ENCODE peak calls at places on chromosomes 11 and 22, in six cellular contexts. F is ascending aorta, T is fibroblast of lung, O is A549, G is astrocyte of the spinal cord, L is stomach. Y is an unnamed sample.

GRCh38 chr11:6926208-6927029 is at the start of gene ZNF215:
- DNase-seq in F (peak), T (peak), O (peak), G (peak), L (peak), Y (peak)

GRCh38 chr11:68503281-68503687 is 42.7 kb downstream of the PPP6R3 start:
- DNase-seq in F (no peak), T (peak), O (peak), G (peak), L (no peak), Y (no peak)

GRCh38 chr11:77065878-77066228 is 918 bp upstream of the CAPN5 start:
- DNase-seq in F (no peak), T (peak), O (no peak), G (peak), L (no peak), Y (peak)

GRCh38 chr11:118533769-118534729 is 3.1 kb downstream of the TMEM25 start:
- DNase-seq in F (no peak), T (no peak), O (no peak), G (no peak), L (no peak), Y (peak)

GRCh38 chr11:77127969-77128691 is at the start of gene MYO7A:
- DNase-seq in F (no peak), T (peak), O (no peak), G (no peak), L (peak), Y (peak)

GRCh38 chr11:68354181-68354872 is 41.9 kb downstream of the LRP5 start:
- DNase-seq in F (peak), T (peak), O (peak), G (peak), L (peak), Y (peak)

GRCh38 chr22:22397292-22397870 is 111.2 kb downstream of the ZNF280B start:
- DNase-seq in F (no peak), T (no peak), O (peak), G (peak), L (no peak), Y (peak)

GRCh38 chr11:77175869-77176539 is 48.0 kb downstream of the MYO7A start:
- DNase-seq in F (peak), T (no peak), O (no peak), G (no peak), L (no peak), Y (peak)

GRCh38 chr11:68375337-68375736 is 62.9 kb downstream of the LRP5 start:
- DNase-seq in F (no peak), T (no peak), O (no peak), G (no peak), L (no peak), Y (no peak)

GRCh38 chr22:17578129-17578754 is 14.9 kb downstream of the SLC25A18 start:
- DNase-seq in F (no peak), T (peak), O (no peak), G (peak), L (peak), Y (peak)

GRCh38 chr11:28699701-28700100 is 591.5 kb downstream of the METTL15 start:
- DNase-seq in F (no peak), T (no peak), O (no peak), G (no peak), L (no peak), Y (no peak)

GRCh38 chr11:60710482-60710881 is 11.1 kb downstream of the MS4A8 start:
- DNase-seq in F (no peak), T (no peak), O (peak), G (no peak), L (no peak), Y (no peak)

GRCh38 chr22:48440673-48441552 is 1386.8 kb downstream of the BRD1 start:
- DNase-seq in F (no peak), T (no peak), O (no peak), G (no peak), L (no peak), Y (no peak)

GRCh38 chr11:73012121-73012863 is 129.8 kb downstream of the FCHSD2 start:
- DNase-seq in F (no peak), T (peak), O (no peak), G (peak), L (no peak), Y (no peak)

GRCh38 chr11:84673753-84674152 is 953.4 kb downstream of the DLG2 start:
- DNase-seq in F (no peak), T (no peak), O (no peak), G (peak), L (no peak), Y (no peak)

GRCh38 chr11:111785886-111786412 is 19.8 kb upstream of the PPP2R1B start:
- DNase-seq in F (no peak), T (no peak), O (no peak), G (no peak), L (no peak), Y (no peak)

GRCh38 chr11:81987829-81988472 is 745.7 kb downstream of the FAM181B start:
- DNase-seq in F (no peak), T (peak), O (no peak), G (peak), L (no peak), Y (peak)

GRCh38 chr22:47102648-47103047 is 340.2 kb downstream of the TBC1D22A start:
- DNase-seq in F (no peak), T (no peak), O (peak), G (no peak), L (no peak), Y (no peak)

GRCh38 chr11:22539851-22540376 is 85.7 kb downstream of the FANCF start:
- DNase-seq in F (no peak), T (peak), O (no peak), G (peak), L (no peak), Y (no peak)
- TF ChIP-seq CTCF in F (no peak), T (peak), O (peak), G (peak), L (no peak), Y (no peak)

GRCh38 chr22:43848366-43849171 is 13.7 kb downstream of the SULT4A1 start:
- DNase-seq in F (peak), T (peak), O (peak), G (peak), L (no peak), Y (peak)
- TF ChIP-seq CTCF in F (no peak), T (peak), O (peak), G (peak), L (no peak), Y (peak)

GRCh38 chr22:30445438-30445936 is 19.9 kb downstream of the MTFP1 start:
- DNase-seq in F (no peak), T (peak), O (no peak), G (no peak), L (no peak), Y (no peak)
- TF ChIP-seq CTCF in F (no peak), T (no peak), O (no peak), G (no peak), L (no peak), Y (no peak)

DNA sequence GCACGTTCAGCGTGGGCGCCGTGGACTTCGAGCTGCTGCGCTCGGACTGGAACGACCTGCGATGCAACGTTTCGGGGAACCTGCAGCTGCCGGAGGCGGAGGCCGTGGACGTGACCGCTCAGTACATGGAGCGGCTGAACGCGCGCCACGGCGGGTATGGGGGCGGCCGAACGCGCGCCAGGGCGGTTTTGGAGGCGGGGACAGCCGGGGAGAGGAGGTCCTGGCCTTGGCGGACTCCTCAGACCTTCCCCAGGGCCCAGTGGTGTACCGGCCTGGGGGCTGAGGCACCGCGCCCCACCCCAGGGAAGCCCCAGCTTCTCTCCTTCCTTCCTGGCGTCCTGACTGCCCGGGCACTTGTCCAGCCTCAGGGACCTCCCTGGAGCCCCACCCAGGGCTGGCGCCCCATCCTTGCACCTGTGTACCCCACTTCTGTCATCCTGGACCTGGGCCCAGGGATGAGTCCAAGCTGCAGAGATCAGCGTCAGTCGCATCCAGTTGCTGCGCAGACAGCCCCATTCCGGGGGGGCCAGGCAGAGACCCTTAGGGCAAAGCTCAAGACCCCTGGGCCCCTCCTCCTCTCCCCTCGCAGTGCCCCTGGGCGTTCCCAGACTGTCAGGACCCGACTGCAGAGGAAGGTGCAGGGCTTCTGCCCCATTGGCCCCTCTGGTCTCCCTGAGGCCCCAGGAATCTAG is 8.0 kb downstream of the B4GALNT4 start:
- DNase-seq in F (no peak), T (no peak), O (no peak), G (no peak), L (no peak), Y (no peak)
- TF ChIP-seq CTCF in F (no peak), T (no peak), O (no peak), G (no peak), L (no peak), Y (no peak)

GRCh38 chr11:107549253-107549953 is 16.1 kb downstream of the ALKBH8 start:
- DNase-seq in F (no peak), T (peak), O (peak), G (peak), L (no peak), Y (no peak)
- TF ChIP-seq CTCF in F (peak), T (peak), O (peak), G (peak), L (peak), Y (peak)

GRCh38 chr22:50222508-50222907 is 21.7 kb downstream of the SELENOO start:
- DNase-seq in F (no peak), T (no peak), O (no peak), G (no peak), L (no peak), Y (no peak)

GRCh38 chr22:50224071-50224470 is 20.8 kb downstream of the TUBGCP6 start:
- DNase-seq in F (no peak), T (no peak), O (no peak), G (no peak), L (no peak), Y (no peak)

GRCh38 chr22:50219800-50220602 is 19.2 kb downstream of the SELENOO start:
- DNase-seq in F (no peak), T (no peak), O (no peak), G (no peak), L (no peak), Y (no peak)

GRCh38 chr22:50220603-50221409 is 20.0 kb downstream of the SELENOO start:
- DNase-seq in F (no peak), T (no peak), O (no peak), G (no peak), L (no peak), Y (no peak)

GRCh38 chr22:50221410-50222300 is 20.8 kb downstream of the SELENOO start:
- DNase-seq in F (no peak), T (no peak), O (no peak), G (no peak), L (no peak), Y (no peak)
- TF ChIP-seq CTCF in F (no peak), T (no peak), O (no peak), G (peak), L (no peak), Y (no peak)

Y was measured in testis.